ENCODE peak calls at places on chromosome 15, in ten cellular contexts. Y is HepG2; N is psoas muscle; V is thoracic aorta; Z is fibroblast of lung; B is CD8-positive, alpha-beta T cell; E is spleen; X is hepatocyte; U is OCI-LY7; A is heart right ventricle. C is an unnamed sample.

GRCh38 chr15:25783134-25783533 is 80.0 kb downstream of the ATP10A start:
- DNase-seq in Z (no peak), V (no peak), Y (no peak), N (no peak), U (no peak), B (no peak), X (no peak), E (no peak), A (no peak), C (no peak)

GRCh38 chr15:62071711-62072308 is 5.0 kb downstream of the C2CD4A start:
- DNase-seq in U (peak; percentile 59), Z (peak; percentile 73), Y (peak; percentile 29), A (no peak), V (no peak), X (peak; percentile 59), B (no peak), N (no peak), E (no peak), C (no peak)

GRCh38 chr15:84893607-84894006 is 9.1 kb downstream of the SLC28A1 start:
- DNase-seq in A (no peak), X (no peak), Y (no peak), Z (no peak), V (no peak), N (no peak), U (no peak), E (peak; percentile 61), B (no peak), C (no peak)

GRCh38 chr15:87032291-87032690 is 952.6 kb downstream of the AGBL1 start:
- DNase-seq in N (no peak), V (no peak), Y (no peak), X (no peak), U (no peak), B (no peak), A (no peak), Z (no peak), E (no peak), C (no peak)

GRCh38 chr15:66019377-66019776 is 150.1 kb downstream of the RAB11A start:
- DNase-seq in Y (no peak), Z (no peak), V (no peak), E (no peak), B (no peak), N (no peak), U (no peak), A (no peak), X (no peak), C (no peak)

GRCh38 chr15:26572606-26573350 is 200.1 kb downstream of the GABRB3 start:
- DNase-seq in B (no peak), N (no peak), V (no peak), Z (no peak), A (no peak), Y (no peak), E (no peak), X (no peak), U (no peak), C (no peak)

GRCh38 chr15:60095711-60096110 is 91.6 kb downstream of the FOXB1 start:
- DNase-seq in E (no peak), U (no peak), X (no peak), Z (no peak), V (no peak), N (no peak), A (no peak), Y (no peak), B (no peak), C (no peak)

GRCh38 chr15:68275165-68275746 is 2.3 kb upstream of the FEM1B start:
- DNase-seq in N (no peak), Y (peak; percentile 68), E (no peak), A (no peak), X (peak; percentile 30), V (no peak), Z (peak; percentile 43), U (no peak), B (no peak), C (peak; percentile 79)

GRCh38 chr15:90550919-90551318 is 21.2 kb downstream of the CRTC3 start:
- DNase-seq in U (peak; percentile 77), B (no peak), N (no peak), E (no peak), V (no peak), Z (no peak), A (no peak), X (no peak), Y (no peak), C (no peak)

GRCh38 chr15:43484455-43484854 is 8.5 kb downstream of the TP53BP1 start:
- DNase-seq in B (no peak), Z (no peak), Y (no peak), E (no peak), X (no peak), V (no peak), U (no peak), A (no peak), N (no peak), C (no peak)

GRCh38 chr15:56040081-56041035 is 46.9 kb upstream of the NEDD4 start:
- DNase-seq in B (no peak), A (peak; percentile 51), E (no peak), U (no peak), V (peak; percentile 45), Y (peak; percentile 80), N (peak; percentile 44), X (peak; percentile 94), Z (peak; percentile 98), C (peak; percentile 47)

GRCh38 chr15:80989518-80990478 is at the start of gene MESD:
- DNase-seq in Y (peak; percentile 88), X (peak; percentile 99), V (peak; percentile 89), Z (peak; percentile 95), N (peak; percentile 98), U (peak; percentile 97), E (peak; percentile 99), B (peak; percentile 91), A (peak; percentile 98), C (peak; percentile 96)

GRCh38 chr15:38080651-38081271 is 146.3 kb downstream of the TMCO5A start:
- DNase-seq in N (no peak), U (no peak), B (no peak), A (no peak), Y (no peak), V (no peak), E (no peak), Z (no peak), X (no peak), C (no peak)

GRCh38 chr15:69862540-69862939 is 235.2 kb downstream of the TLE3 start:
- DNase-seq in V (no peak), N (no peak), X (no peak), Y (no peak), E (no peak), U (no peak), A (no peak), Z (peak; percentile 57), B (no peak), C (no peak)

GRCh38 chr15:78093242-78094020 is 1.1 kb downstream of the SH2D7 start:
- DNase-seq in Z (peak; percentile 96), V (no peak), E (no peak), X (no peak), A (no peak), N (no peak), Y (no peak), U (no peak), B (no peak), C (peak; percentile 54)

GRCh38 chr15:58839485-58839884 is 68.4 kb downstream of the MINDY2 start:
- DNase-seq in U (peak; percentile 27), Z (peak; percentile 8), X (no peak), Y (peak; percentile 24), E (no peak), V (no peak), N (no peak), B (no peak), A (no peak), C (no peak)
- TF ChIP-seq CTCF in U (peak; percentile 67), Z (peak; percentile 7), X (peak; percentile 25), Y (peak; percentile 61), E (peak; percentile 6), V (no peak), N (peak; percentile 5), B (no peak), A (peak; percentile 29), C (no peak)

GRCh38 chr15:74783072-74783807 is 1.4 kb downstream of the CSK start:
- DNase-seq in Z (peak; percentile 26), V (no peak), B (no peak), E (peak; percentile 90), A (no peak), N (no peak), X (peak; percentile 51), Y (no peak), U (peak; percentile 83), C (no peak)
- H3K4me1 ChIP-seq in Z (peaks cover 56% of the 10 kb centered on the region), V (peaks cover 46% of the 10 kb centered on the region), B (peaks cover 68% of the 10 kb centered on the region), E (peaks cover 88% of the 10 kb centered on the region), A (peaks cover 52% of the 10 kb centered on the region), N (peaks cover 63% of the 10 kb centered on the region), X (peaks cover 53% of the 10 kb centered on the region), Y (peaks cover 69% of the 10 kb centered on the region), U (peaks cover 72% of the 10 kb centered on the region), C (peaks cover 61% of the 10 kb centered on the region)

DNA sequence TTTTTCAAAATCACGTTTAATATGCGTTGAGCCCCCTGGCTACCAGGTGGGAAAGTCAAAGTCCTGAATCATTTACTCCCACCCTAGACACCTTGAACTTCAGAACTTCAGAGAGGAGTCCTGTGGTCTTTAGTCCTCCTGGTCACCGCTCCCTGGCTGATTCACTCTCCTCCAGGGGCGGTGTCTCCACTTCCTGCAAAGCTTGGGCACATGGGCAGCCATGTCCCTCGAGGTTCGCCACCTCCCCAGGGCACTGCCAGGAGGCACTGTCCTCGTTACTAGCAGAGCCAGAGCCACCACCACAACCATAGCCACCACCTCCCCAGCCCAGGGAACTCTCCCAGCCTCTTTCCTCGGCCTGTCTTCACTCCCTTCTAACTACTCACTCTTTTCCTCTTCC is 31.0 kb downstream of the LOXL1 start:
- DNase-seq in N (no peak), B (no peak), Z (no peak), Y (no peak), V (no peak), A (no peak), X (no peak), U (no peak), E (peak; percentile 74), C (no peak)
- H3K27ac ChIP-seq in N (no peak overlapping the region), B (no peak overlapping the region), Z (peak overlapping the region; percentile 39), Y (no peak overlapping the region), V (peak overlapping the region; percentile 48), A (no peak overlapping the region), X (no peak overlapping the region), U (no peak overlapping the region), E (no peak overlapping the region), C (no peak overlapping the region)

GRCh38 chr15:36642311-36642710 is 62.9 kb downstream of the CDIN1 start:
- DNase-seq in N (no peak), X (no peak), Z (no peak), Y (no peak), U (no peak), B (no peak), V (no peak), E (no peak), A (no peak), C (no peak)

GRCh38 chr15:36644156-36644896 is 64.9 kb downstream of the CDIN1 start:
- DNase-seq in X (no peak), Y (no peak), N (no peak), E (no peak), Z (no peak), U (no peak), A (no peak), B (no peak), V (no peak), C (no peak)

GRCh38 chr15:36643551-36643950 is 64.1 kb downstream of the CDIN1 start:
- DNase-seq in N (no peak), U (no peak), V (no peak), Z (no peak), Y (no peak), X (no peak), B (no peak), A (no peak), E (no peak), C (no peak)

DNA sequence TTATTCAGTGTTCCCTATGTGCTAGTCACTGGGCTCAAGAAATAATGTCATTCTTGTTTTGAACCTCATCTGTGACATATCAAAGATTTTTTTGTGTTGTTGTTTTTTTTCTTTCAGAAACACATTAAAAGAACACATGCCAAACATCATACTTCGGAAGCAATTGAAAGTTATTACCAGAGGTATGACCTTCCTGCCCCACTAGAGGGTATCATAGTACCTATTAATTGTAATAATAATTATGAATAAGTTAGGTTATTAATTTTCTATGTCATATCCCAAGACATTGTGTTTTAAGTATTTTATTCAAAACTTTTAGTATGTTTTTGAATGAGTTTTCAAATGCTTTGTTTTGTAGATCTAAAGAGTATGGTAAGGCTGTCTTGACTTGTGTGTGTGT is 65.7 kb downstream of the CDIN1 start:
- DNase-seq in B (no peak), N (no peak), A (no peak), E (no peak), U (no peak), X (no peak), Y (no peak), V (no peak), Z (peak; percentile 21), C (no peak)
- TF ChIP-seq CTCF in B (no peak), N (no peak), A (peak; percentile 47), E (no peak), U (peak; percentile 34), X (peak; percentile 30), Y (no peak), V (no peak), Z (no peak), C (no peak)

C was measured in gastrocnemius medialis.